ENCODE peak calls at places on chromosome 13, in eight cellular contexts. Y, U, E, A, C, Z, X and G are unnamed samples.

GRCh38 chr13:95643471-95643813 is 1.1 kb downstream of the DZIP1 start:
- DNase-seq in Y (peak), U (no peak), E (no peak), A (peak), C (no peak), Z (no peak), X (peak), G (no peak)

GRCh38 chr13:60617863-60618733 is 221.1 kb downstream of the TDRD3 start:
- DNase-seq in Y (no peak), U (no peak), E (no peak), A (peak), C (no peak), Z (peak), X (peak), G (peak)

GRCh38 chr13:83722443-83722842 is 159.8 kb downstream of the SLITRK1 start:
- DNase-seq in Y (no peak), U (no peak), E (no peak), A (no peak), C (no peak), Z (no peak), X (no peak), G (no peak)

GRCh38 chr13:100197591-100198365 is 108.9 kb downstream of the PCCA start:
- DNase-seq in Y (no peak), U (no peak), E (no peak), A (peak), C (no peak), Z (no peak), X (no peak), G (no peak)

GRCh38 chr13:30340367-30341184 is 33.2 kb upstream of the KATNAL1 start:
- DNase-seq in Y (peak), U (no peak), E (no peak), A (peak), C (no peak), Z (peak), X (peak), G (peak)

GRCh38 chr13:80469841-80470378 is 129.0 kb upstream of the SPRY2 start:
- DNase-seq in Y (no peak), U (no peak), E (no peak), A (peak), C (no peak), Z (peak), X (peak), G (peak)

GRCh38 chr13:56893843-56894242 is 246.9 kb upstream of the PRR20A start:
- DNase-seq in Y (no peak), U (no peak), E (no peak), A (no peak), C (no peak), Z (no peak), X (no peak), G (no peak)

GRCh38 chr13:99956473-99957349 is 14.9 kb downstream of the ZIC5 start:
- DNase-seq in Y (peak), U (no peak), E (no peak), A (no peak), C (no peak), Z (no peak), X (no peak), G (no peak)

GRCh38 chr13:111519490-111520170 is 199.2 kb downstream of the TEX29 start:
- DNase-seq in Y (peak), U (no peak), E (peak), A (no peak), C (no peak), Z (no peak), X (no peak), G (no peak)

GRCh38 chr13:103031332-103031873 is 34.8 kb downstream of the SLC10A2 start:
- DNase-seq in Y (no peak), U (no peak), E (no peak), A (no peak), C (no peak), Z (no peak), X (no peak), G (no peak)

GRCh38 chr13:51070005-51070649 is 40.9 kb downstream of the C13orf42 start:
- DNase-seq in Y (peak), U (peak), E (peak), A (peak), C (peak), Z (peak), X (peak), G (peak)

GRCh38 chr13:90510319-90510718 is 837.2 kb upstream of the MIR17HG start:
- DNase-seq in Y (no peak), U (no peak), E (no peak), A (no peak), C (no peak), Z (no peak), X (no peak), G (peak)

GRCh38 chr13:92896842-92897241 is 329.8 kb upstream of the GPC6 start:
- DNase-seq in Y (no peak), U (no peak), E (no peak), A (peak), C (no peak), Z (no peak), X (peak), G (peak)

GRCh38 chr13:33205804-33206221 is 79.7 kb downstream of the STARD13 start:
- DNase-seq in Y (peak), U (no peak), E (no peak), A (no peak), C (no peak), Z (no peak), X (peak), G (no peak)

GRCh38 chr13:79589605-79590511 is 108.9 kb downstream of the NDFIP2 start:
- DNase-seq in Y (no peak), U (no peak), E (no peak), A (peak), C (no peak), Z (no peak), X (no peak), G (peak)

GRCh38 chr13:30920162-30920561 is 12.3 kb upstream of the TEX26 start:
- DNase-seq in Y (peak), U (no peak), E (no peak), A (no peak), C (no peak), Z (no peak), X (no peak), G (no peak)

GRCh38 chr13:22703601-22704209 is 477.1 kb upstream of the SGCG start:
- DNase-seq in Y (no peak), U (no peak), E (no peak), A (no peak), C (no peak), Z (no peak), X (peak), G (peak)

GRCh38 chr13:34523401-34523800 is 418.7 kb upstream of the NBEA start:
- DNase-seq in Y (no peak), U (no peak), E (no peak), A (peak), C (no peak), Z (no peak), X (no peak), G (peak)

GRCh38 chr13:21458457-21458815 is 667 bp downstream of the ZDHHC20 start:
- DNase-seq in Y (peak), U (peak), E (no peak), A (peak), C (no peak), Z (peak), X (no peak), G (peak)

GRCh38 chr13:90950134-90950533 is 397.4 kb upstream of the MIR17HG start:
- DNase-seq in Y (no peak), U (no peak), E (no peak), A (no peak), C (no peak), Z (no peak), X (no peak), G (peak)

GRCh38 chr13:67043901-67044300 is 186.2 kb downstream of the PCDH9 start:
- DNase-seq in Y (no peak), U (no peak), E (no peak), A (peak), C (no peak), Z (no peak), X (peak), G (no peak)

GRCh38 chr13:64912141-64912540 is 2318.0 kb downstream of the PCDH9 start:
- DNase-seq in Y (no peak), U (no peak), E (no peak), A (peak), C (no peak), Z (no peak), X (peak), G (peak)

GRCh38 chr13:98320561-98321105 is 143.6 kb upstream of the RNF113B start:
- DNase-seq in Y (peak), U (no peak), E (no peak), A (no peak), C (no peak), Z (no peak), X (no peak), G (no peak)

GRCh38 chr13:42274386-42275097 is 2.6 kb downstream of the AKAP11 start:
- DNase-seq in Y (no peak), U (no peak), E (no peak), A (no peak), C (no peak), Z (no peak), X (no peak), G (no peak)